ENCODE peak calls at places on chromosome 11, in nine cellular contexts. Q is NCI-H526 treated with DMSO at 0.1 percent for 48 hours; V is A549; L is activated CD4-positive, alpha-beta T cell treated with anti-CD3 and anti-CD28 coated beads for 1 hour; U is RPMI7951; W is T follicular helper cell; T is NCI-H524; I is stimulated activated CD4-positive, alpha-beta T cell treated with anti-CD3 and anti-CD28 coated beads, Interleukin-2, amount 100 ng/mL, for 48 hours; M is stromal cell of bone marrow. O is an unnamed sample.

GRCh38 chr11:13278620-13279486 is 1.3 kb downstream of the BMAL1 start:
- DNase-seq in Q (peak), V (no peak), L (no peak), U (no peak), W (no peak), T (peak), I (no peak), M (no peak), O (no peak)

GRCh38 chr11:86186420-86186819 is 58.1 kb upstream of the EED start:
- DNase-seq in Q (no peak), V (no peak), L (no peak), U (no peak), W (no peak), T (no peak), I (no peak), M (no peak), O (no peak)

GRCh38 chr11:12157241-12157661 is 46.9 kb downstream of the MICAL2 start:
- DNase-seq in Q (no peak), V (no peak), L (no peak), U (peak), W (no peak), T (no peak), I (no peak), M (peak), O (peak)

GRCh38 chr11:78605296-78605695 is 30.6 kb upstream of the NARS2 start:
- DNase-seq in Q (no peak), V (no peak), L (no peak), U (no peak), W (no peak), T (no peak), I (no peak), M (no peak), O (no peak)

GRCh38 chr11:832529-833113 is at the start of gene CD151:
- DNase-seq in Q (peak), V (peak), L (peak), U (peak), W (no peak), T (no peak), I (no peak), M (no peak), O (peak)

GRCh38 chr11:47003180-47003877 is 66.8 kb downstream of the CSTPP1 start:
- DNase-seq in Q (no peak), V (no peak), L (no peak), U (peak), W (no peak), T (no peak), I (peak), M (no peak), O (no peak)

GRCh38 chr11:36945384-36945783 is 347.3 kb upstream of the RAG2 start:
- DNase-seq in Q (no peak), V (peak), L (no peak), U (no peak), W (no peak), T (peak), I (no peak), M (peak), O (no peak)

GRCh38 chr11:70660889-70661197 is 262.5 kb downstream of the CTTN start:
- DNase-seq in Q (no peak), V (no peak), L (no peak), U (no peak), W (no peak), T (no peak), I (no peak), M (no peak), O (no peak)

GRCh38 chr11:93005239-93005638 is 35.8 kb downstream of the MTNR1B start:
- DNase-seq in Q (no peak), V (no peak), L (no peak), U (peak), W (no peak), T (peak), I (no peak), M (no peak), O (peak)

GRCh38 chr11:90476442-90477007 is 253.7 kb upstream of the CHORDC1 start:
- DNase-seq in Q (peak), V (peak), L (no peak), U (peak), W (no peak), T (peak), I (peak), M (no peak), O (peak)

GRCh38 chr11:3942160-3942955 is 86.9 kb downstream of the STIM1 start:
- DNase-seq in Q (no peak), V (no peak), L (no peak), U (no peak), W (no peak), T (no peak), I (no peak), M (no peak), O (no peak)

GRCh38 chr11:16981651-16982194 is 32.5 kb downstream of the PLEKHA7 start:
- DNase-seq in Q (peak), V (peak), L (no peak), U (peak), W (no peak), T (no peak), I (no peak), M (peak), O (peak)

GRCh38 chr11:79932612-79933011 is 491.8 kb upstream of the TENM4 start:
- DNase-seq in Q (no peak), V (no peak), L (no peak), U (no peak), W (no peak), T (no peak), I (no peak), M (no peak), O (no peak)

GRCh38 chr11:55106391-55106790 is 155.6 kb upstream of the TRIM48 start:
- DNase-seq in Q (no peak), V (peak), L (no peak), U (no peak), W (no peak), T (no peak), I (no peak), M (no peak), O (no peak)

GRCh38 chr11:11535611-11536010 is 86.2 kb downstream of the GALNT18 start:
- DNase-seq in Q (no peak), V (no peak), L (no peak), U (no peak), W (no peak), T (no peak), I (no peak), M (no peak), O (no peak)

GRCh38 chr11:15688351-15688792 is 573.6 kb downstream of the INSC start:
- DNase-seq in Q (no peak), V (no peak), L (no peak), U (peak), W (no peak), T (no peak), I (no peak), M (peak), O (no peak)

GRCh38 chr11:83545494-83545893 is 259.3 kb upstream of the CCDC90B start:
- DNase-seq in Q (no peak), V (no peak), L (no peak), U (no peak), W (no peak), T (peak), I (no peak), M (no peak), O (no peak)

GRCh38 chr11:101916422-101916821 is at the start of gene ANGPTL5:
- DNase-seq in Q (no peak), V (no peak), L (no peak), U (no peak), W (no peak), T (no peak), I (no peak), M (no peak), O (peak)

GRCh38 chr11:67691149-67691548 is 16.7 kb upstream of the ALDH3B2 start:
- DNase-seq in Q (no peak), V (no peak), L (no peak), U (no peak), W (no peak), T (no peak), I (no peak), M (no peak), O (no peak)

GRCh38 chr11:41306435-41306834 is 153.0 kb downstream of the LRRC4C start:
- DNase-seq in Q (no peak), V (no peak), L (no peak), U (peak), W (no peak), T (no peak), I (no peak), M (no peak), O (no peak)

O was measured in myocyte.